ENCODE peak calls at places on chromosomes 12 and 14, in six cellular contexts. One of them, this sample, is unnamed.

GRCh38 chr12:57181561-57182155 is 34.2 kb upstream of the LRP1-AS start:
- DNase-seq in neural progenitor cell: no peak
- DNase-seq in IMR-90: no peak
- DNase-seq in PC-3: no peak
- DNase-seq in MM.1S: no peak
- DNase-seq in H9: no peak
- DNase-seq in this sample: no peak

GRCh38 chr12:130013771-130014484 is 110.1 kb upstream of the TMEM132D start:
- DNase-seq in PC-3: peak
- DNase-seq in H9: peak
- DNase-seq in MM.1S: no peak
- DNase-seq in neural progenitor cell: peak
- DNase-seq in IMR-90: no peak
- DNase-seq in this sample: no peak

GRCh38 chr12:89040146-89040964 is 311.9 kb downstream of the DUSP6 start:
- DNase-seq in IMR-90: peak
- DNase-seq in PC-3: peak
- DNase-seq in MM.1S: peak
- DNase-seq in neural progenitor cell: no peak
- DNase-seq in H9: peak
- DNase-seq in this sample: peak

GRCh38 chr12:13241833-13242232 is 45.3 kb downstream of the EMP1 start:
- DNase-seq in H9: no peak
- DNase-seq in neural progenitor cell: no peak
- DNase-seq in PC-3: peak
- DNase-seq in MM.1S: no peak
- DNase-seq in IMR-90: peak
- DNase-seq in this sample: no peak

GRCh38 chr14:76848879-76849278 is 22.7 kb downstream of the LRRC74A start:
- DNase-seq in IMR-90: no peak
- DNase-seq in PC-3: peak
- DNase-seq in MM.1S: no peak
- DNase-seq in H9: no peak
- DNase-seq in neural progenitor cell: no peak
- DNase-seq in this sample: no peak

GRCh38 chr12:91923864-91924263 is 221.8 kb downstream of the BTG1 start:
- DNase-seq in IMR-90: no peak
- DNase-seq in MM.1S: no peak
- DNase-seq in H9: no peak
- DNase-seq in PC-3: no peak
- DNase-seq in neural progenitor cell: no peak
- DNase-seq in this sample: no peak

GRCh38 chr14:92209141-92209540 is 87.4 kb downstream of the CPSF2 start:
- DNase-seq in MM.1S: no peak
- DNase-seq in neural progenitor cell: no peak
- DNase-seq in PC-3: no peak
- DNase-seq in H9: no peak
- DNase-seq in IMR-90: no peak
- DNase-seq in this sample: no peak

GRCh38 chr12:8026282-8026637 is 6.3 kb upstream of the FOXJ2 start:
- DNase-seq in MM.1S: no peak
- DNase-seq in IMR-90: no peak
- DNase-seq in H9: no peak
- DNase-seq in PC-3: no peak
- DNase-seq in neural progenitor cell: no peak
- DNase-seq in this sample: no peak

GRCh38 chr14:23089498-23090253 is 5.3 kb downstream of the ACIN1 start:
- DNase-seq in PC-3: no peak
- DNase-seq in MM.1S: no peak
- DNase-seq in IMR-90: no peak
- DNase-seq in H9: no peak
- DNase-seq in neural progenitor cell: no peak
- DNase-seq in this sample: no peak

GRCh38 chr12:124804011-124804621 is 59.5 kb downstream of the SCARB1 start:
- DNase-seq in PC-3: peak
- DNase-seq in H9: peak
- DNase-seq in neural progenitor cell: peak
- DNase-seq in MM.1S: no peak
- DNase-seq in IMR-90: peak
- DNase-seq in this sample: peak

GRCh38 chr12:48677782-48678181 is 4.3 kb downstream of the KANSL2 start:
- DNase-seq in neural progenitor cell: no peak
- DNase-seq in MM.1S: no peak
- DNase-seq in IMR-90: peak
- DNase-seq in H9: no peak
- DNase-seq in PC-3: no peak
- DNase-seq in this sample: no peak

GRCh38 chr12:9364224-9365176 is 156.3 kb upstream of the PZP start:
- DNase-seq in MM.1S: peak
- DNase-seq in PC-3: peak
- DNase-seq in H9: peak
- DNase-seq in neural progenitor cell: peak
- DNase-seq in IMR-90: peak
- DNase-seq in this sample: no peak

GRCh38 chr14:102774391-102775153 is 2.7 kb upstream of the TRAF3 start:
- DNase-seq in MM.1S: peak
- DNase-seq in neural progenitor cell: peak
- DNase-seq in H9: peak
- DNase-seq in PC-3: peak
- DNase-seq in IMR-90: peak
- DNase-seq in this sample: peak

GRCh38 chr14:93220509-93220908 is 13.5 kb downstream of the UBR7 start:
- DNase-seq in neural progenitor cell: no peak
- DNase-seq in PC-3: no peak
- DNase-seq in IMR-90: no peak
- DNase-seq in H9: no peak
- DNase-seq in MM.1S: no peak
- DNase-seq in this sample: no peak

GRCh38 chr12:81499809-81500208 is 259.3 kb downstream of the PPFIA2 start:
- DNase-seq in PC-3: no peak
- DNase-seq in MM.1S: no peak
- DNase-seq in neural progenitor cell: no peak
- DNase-seq in IMR-90: no peak
- DNase-seq in H9: no peak
- DNase-seq in this sample: no peak

GRCh38 chr12:104423273-104423672 is 33.5 kb upstream of the CHST11 start:
- DNase-seq in PC-3: peak
- DNase-seq in H9: no peak
- DNase-seq in neural progenitor cell: no peak
- DNase-seq in IMR-90: no peak
- DNase-seq in MM.1S: no peak
- DNase-seq in this sample: no peak

GRCh38 chr14:104979758-104980591 is 1.8 kb upstream of the AHNAK2 start:
- DNase-seq in neural progenitor cell: no peak
- DNase-seq in PC-3: peak
- DNase-seq in H9: peak
- DNase-seq in MM.1S: no peak
- DNase-seq in IMR-90: peak
- DNase-seq in this sample: no peak

GRCh38 chr14:83994020-83994419 is 1535.9 kb upstream of the FLRT2 start:
- DNase-seq in IMR-90: peak
- DNase-seq in MM.1S: no peak
- DNase-seq in H9: no peak
- DNase-seq in neural progenitor cell: no peak
- DNase-seq in PC-3: no peak
- DNase-seq in this sample: no peak

GRCh38 chr12:120712654-120713053 is 2.4 kb downstream of the UNC119B start:
- DNase-seq in H9: no peak
- DNase-seq in neural progenitor cell: no peak
- DNase-seq in IMR-90: no peak
- DNase-seq in MM.1S: no peak
- DNase-seq in PC-3: no peak
- DNase-seq in this sample: no peak

GRCh38 chr14:72736348-72736747 is 157.6 kb downstream of the DPF3 start:
- DNase-seq in neural progenitor cell: no peak
- DNase-seq in MM.1S: no peak
- DNase-seq in PC-3: peak
- DNase-seq in IMR-90: peak
- DNase-seq in H9: no peak
- DNase-seq in this sample: no peak

GRCh38 chr12:70068743-70069142 is 174.5 kb upstream of the CNOT2 start:
- DNase-seq in MM.1S: no peak
- DNase-seq in IMR-90: no peak
- DNase-seq in H9: no peak
- DNase-seq in neural progenitor cell: no peak
- DNase-seq in PC-3: no peak
- DNase-seq in this sample: no peak

GRCh38 chr12:50240096-50240791 is 43.1 kb downstream of the LIMA1 start:
- DNase-seq in neural progenitor cell: no peak
- DNase-seq in H9: no peak
- DNase-seq in IMR-90: no peak
- DNase-seq in MM.1S: no peak
- DNase-seq in PC-3: no peak
- DNase-seq in this sample: no peak

GRCh38 chr12:50240792-50241114 is 42.6 kb downstream of the LIMA1 start:
- DNase-seq in neural progenitor cell: no peak
- DNase-seq in MM.1S: no peak
- DNase-seq in PC-3: no peak
- DNase-seq in IMR-90: no peak
- DNase-seq in H9: no peak
- DNase-seq in this sample: no peak

GRCh38 chr12:50242751-50243191 is 40.5 kb downstream of the LIMA1 start:
- DNase-seq in MM.1S: no peak
- DNase-seq in IMR-90: peak
- DNase-seq in neural progenitor cell: no peak
- DNase-seq in PC-3: peak
- DNase-seq in H9: no peak
- DNase-seq in this sample: no peak

GRCh38 chr12:50239355-50239891 is 43.9 kb downstream of the LIMA1 start:
- DNase-seq in H9: no peak
- DNase-seq in MM.1S: no peak
- DNase-seq in IMR-90: no peak
- DNase-seq in PC-3: no peak
- DNase-seq in neural progenitor cell: no peak
- DNase-seq in this sample: no peak

GRCh38 chr12:50241178-50241577 is 42.1 kb downstream of the LIMA1 start:
- DNase-seq in MM.1S: no peak
- DNase-seq in H9: no peak
- DNase-seq in IMR-90: peak
- DNase-seq in neural progenitor cell: no peak
- DNase-seq in PC-3: peak
- DNase-seq in this sample: no peak
- H2AFZ ChIP-seq in MM.1S: no peak
- H2AFZ ChIP-seq in H9: no peak
- H2AFZ ChIP-seq in IMR-90: no peak
- H2AFZ ChIP-seq in neural progenitor cell: no peak
- H2AFZ ChIP-seq in PC-3: no peak
- H2AFZ ChIP-seq in this sample: no peak

GRCh38 chr14:88683119-88683518 is 109.6 kb downstream of the EML5 start:
- DNase-seq in PC-3: no peak
- DNase-seq in IMR-90: no peak
- DNase-seq in MM.1S: no peak
- DNase-seq in H9: no peak
- DNase-seq in neural progenitor cell: no peak
- DNase-seq in this sample: no peak

GRCh38 chr14:88682495-88683114 is 110.1 kb downstream of the EML5 start:
- DNase-seq in MM.1S: no peak
- DNase-seq in PC-3: no peak
- DNase-seq in neural progenitor cell: peak
- DNase-seq in H9: peak
- DNase-seq in IMR-90: no peak
- DNase-seq in this sample: peak

DNA sequence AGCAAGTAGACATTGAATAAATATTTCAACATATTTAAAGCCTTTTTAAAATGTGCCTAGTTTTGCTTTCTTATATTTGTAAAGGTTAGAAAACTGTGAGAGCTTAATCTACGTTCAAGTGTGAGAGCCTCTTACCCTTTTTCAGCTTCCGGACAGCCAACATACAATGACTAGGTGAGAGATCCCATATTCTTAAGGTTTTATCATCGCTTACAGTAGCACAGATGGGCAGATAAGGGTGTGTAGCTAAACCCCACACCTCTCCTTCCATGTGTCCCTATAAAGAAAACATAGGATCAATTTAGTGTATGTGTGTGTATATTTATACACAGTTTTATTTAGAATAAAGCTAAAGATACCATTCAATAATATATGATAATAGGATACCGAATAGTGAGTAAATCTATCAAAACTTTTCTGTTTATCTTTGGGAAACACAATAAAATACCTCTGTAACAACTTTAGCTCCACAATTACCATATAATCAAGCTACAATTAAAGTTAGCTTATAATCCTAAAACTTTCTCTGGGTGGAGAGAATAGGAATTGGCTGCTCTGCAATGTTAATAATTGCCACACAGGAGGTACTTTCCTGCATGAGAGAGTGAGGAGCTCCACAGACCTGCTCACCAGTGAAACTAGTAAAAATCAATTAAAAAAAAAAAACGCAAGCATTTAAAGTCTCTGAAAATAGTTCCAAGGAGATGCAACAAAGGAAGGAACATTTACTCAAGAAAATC is 110.8 kb downstream of the EML5 start:
- DNase-seq in IMR-90: no peak
- DNase-seq in MM.1S: no peak
- DNase-seq in neural progenitor cell: no peak
- DNase-seq in H9: no peak
- DNase-seq in PC-3: no peak
- DNase-seq in this sample: no peak
- H3K27ac ChIP-seq in IMR-90: no peak
- H3K27ac ChIP-seq in MM.1S: no peak
- H3K27ac ChIP-seq in neural progenitor cell: no peak
- H3K27ac ChIP-seq in H9: no peak
- H3K27ac ChIP-seq in PC-3: no peak
- H3K27ac ChIP-seq in this sample: no peak

GRCh38 chr12:14850929-14851663 is 7.8 kb upstream of the ART4 start:
- DNase-seq in IMR-90: no peak
- DNase-seq in neural progenitor cell: no peak
- DNase-seq in H9: no peak
- DNase-seq in PC-3: no peak
- DNase-seq in MM.1S: peak
- DNase-seq in this sample: no peak

GRCh38 chr12:14846878-14847580 is 3.7 kb upstream of the ART4 start:
- DNase-seq in H9: no peak
- DNase-seq in MM.1S: no peak
- DNase-seq in IMR-90: no peak
- DNase-seq in neural progenitor cell: no peak
- DNase-seq in PC-3: no peak
- DNase-seq in this sample: no peak

GRCh38 chr12:14846042-14846587 is 2.8 kb upstream of the ART4 start:
- DNase-seq in H9: no peak
- DNase-seq in IMR-90: no peak
- DNase-seq in PC-3: no peak
- DNase-seq in neural progenitor cell: no peak
- DNase-seq in MM.1S: no peak
- DNase-seq in this sample: no peak

GRCh38 chr12:14852880-14853279 is 9.6 kb upstream of the ART4 start:
- DNase-seq in H9: no peak
- DNase-seq in MM.1S: no peak
- DNase-seq in neural progenitor cell: no peak
- DNase-seq in PC-3: no peak
- DNase-seq in IMR-90: no peak
- DNase-seq in this sample: no peak

GRCh38 chr12:14849664-14850063 is 6.3 kb upstream of the ART4 start:
- DNase-seq in PC-3: peak
- DNase-seq in H9: no peak
- DNase-seq in neural progenitor cell: no peak
- DNase-seq in IMR-90: peak
- DNase-seq in MM.1S: no peak
- DNase-seq in this sample: no peak
- H2AFZ ChIP-seq in PC-3: no peak
- H2AFZ ChIP-seq in H9: no peak
- H2AFZ ChIP-seq in neural progenitor cell: no peak
- H2AFZ ChIP-seq in IMR-90: no peak
- H2AFZ ChIP-seq in MM.1S: no peak
- H2AFZ ChIP-seq in this sample: no peak

GRCh38 chr14:29274890-29275651 is 508.5 kb downstream of the FOXG1 start:
- DNase-seq in neural progenitor cell: no peak
- DNase-seq in IMR-90: no peak
- DNase-seq in PC-3: peak
- DNase-seq in MM.1S: no peak
- DNase-seq in H9: no peak
- DNase-seq in this sample: no peak
- H3K27ac ChIP-seq in neural progenitor cell: no peak
- H3K27ac ChIP-seq in IMR-90: no peak
- H3K27ac ChIP-seq in PC-3: no peak
- H3K27ac ChIP-seq in MM.1S: no peak
- H3K27ac ChIP-seq in H9: no peak
- H3K27ac ChIP-seq in this sample: no peak